ENCODE peak calls at places on chromosomes 5 and 9, in six cellular contexts. V, K, M, T, P and G are unnamed samples.

GRCh38 chr5:180209137-180209581 is at the start of gene RASGEF1C:
- DNase-seq in K (peak), P (no peak), V (peak), T (peak), M (peak), G (no peak)

GRCh38 chr5:153959134-153959957 is 79.4 kb downstream of the FAM114A2 start:
- DNase-seq in P (no peak), M (no peak), T (peak), V (peak), K (peak), G (no peak)

GRCh38 chr5:10264569-10264968 is 14.5 kb downstream of the CCT5 start:
- DNase-seq in K (no peak), V (peak), M (no peak), T (no peak), P (no peak), G (no peak)

GRCh38 chr5:157143127-157143959 is 678 bp upstream of the MED7 start:
- DNase-seq in M (peak), P (no peak), K (peak), T (no peak), V (peak), G (peak)

GRCh38 chr5:91114658-91115057 is 268.5 kb downstream of the ARRDC3 start:
- DNase-seq in T (no peak), V (no peak), K (no peak), M (no peak), P (no peak), G (no peak)

GRCh38 chr9:78023003-78023741 is 8.4 kb downstream of the GNAQ start:
- DNase-seq in V (peak), P (no peak), K (peak), M (no peak), T (no peak), G (peak)

GRCh38 chr9:92612292-92612691 is 57.6 kb downstream of the IPPK start:
- DNase-seq in P (no peak), V (no peak), K (no peak), M (no peak), T (no peak), G (no peak)

GRCh38 chr9:115615821-115616665 is 498.1 kb upstream of the TNC start:
- DNase-seq in V (peak), T (no peak), K (no peak), M (no peak), P (no peak), G (no peak)

GRCh38 chr5:91018185-91018584 is 364.9 kb downstream of the ARRDC3 start:
- DNase-seq in P (no peak), V (peak), M (no peak), K (no peak), T (no peak), G (no peak)

GRCh38 chr9:16247188-16247875 is 623.1 kb downstream of the BNC2 start:
- DNase-seq in P (no peak), V (peak), K (no peak), M (no peak), T (no peak), G (no peak)

GRCh38 chr5:161549106-161549505 is 2.6 kb upstream of the GABRB2 start:
- DNase-seq in K (no peak), T (peak), P (no peak), V (no peak), M (no peak), G (no peak)

GRCh38 chr9:127886401-127886972 is 9.0 kb upstream of the AK1 start:
- DNase-seq in M (peak), K (no peak), P (no peak), T (no peak), V (no peak), G (peak)

GRCh38 chr9:96417610-96418073 is 528 bp downstream of the ZNF367 start:
- DNase-seq in T (peak), M (no peak), K (no peak), V (no peak), P (no peak), G (no peak)

GRCh38 chr9:106738109-106738508 is 124.9 kb upstream of the ZNF462 start:
- DNase-seq in P (no peak), T (no peak), M (no peak), K (no peak), V (no peak), G (no peak)

GRCh38 chr5:131379723-131380122 is 115.9 kb downstream of the CDC42SE2 start:
- DNase-seq in M (no peak), T (no peak), K (no peak), V (peak), P (peak), G (no peak)

GRCh38 chr9:90169490-90169889 is 473.1 kb downstream of the DIRAS2 start:
- DNase-seq in V (no peak), M (no peak), P (no peak), T (no peak), K (no peak), G (no peak)

GRCh38 chr5:59174248-59174844 is 591.5 kb downstream of the RAB3C start:
- DNase-seq in K (peak), T (peak), M (no peak), V (peak), P (peak), G (peak)

GRCh38 chr5:914612-915011 is 21.9 kb downstream of the TRIP13 start:
- DNase-seq in V (no peak), T (no peak), M (no peak), P (no peak), K (no peak), G (no peak)

GRCh38 chr5:152178350-152178699 is 226.8 kb downstream of the NMUR2 start:
- DNase-seq in V (no peak), P (no peak), T (no peak), M (no peak), K (no peak), G (no peak)

GRCh38 chr9:134887219-134887618 is 6.6 kb downstream of the FCN2 start:
- DNase-seq in P (no peak), M (no peak), K (no peak), T (no peak), V (no peak), G (no peak)

GRCh38 chr9:107707419-107707837 is 217.9 kb upstream of the KLF4 start:
- DNase-seq in M (peak), T (no peak), K (no peak), P (no peak), V (peak), G (no peak)

GRCh38 chr9:98215821-98216220 is 23.4 kb upstream of the CORO2A start:
- DNase-seq in V (no peak), P (peak), K (peak), T (no peak), M (no peak), G (no peak)

GRCh38 chr5:135833521-135833920 is 942 bp upstream of the SLC25A48 start:
- DNase-seq in T (no peak), P (no peak), K (no peak), V (no peak), M (no peak), G (no peak)

GRCh38 chr5:140246378-140247122 is 56.4 kb downstream of the PFDN1 start:
- DNase-seq in V (peak), M (no peak), K (no peak), T (no peak), P (no peak), G (no peak)

GRCh38 chr5:141992349-141992963 is 20.4 kb downstream of the GNPDA1 start:
- DNase-seq in K (peak), T (peak), V (peak), P (peak), M (peak), G (peak)

GRCh38 chr5:31343946-31344345 is 150.5 kb downstream of the CDH6 start:
- DNase-seq in P (no peak), M (no peak), K (no peak), T (no peak), V (no peak), G (no peak)

GRCh38 chr9:116103976-116104820 is 49.4 kb upstream of the PAPPA start:
- DNase-seq in V (peak), M (no peak), K (no peak), P (no peak), T (no peak), G (no peak)

GRCh38 chr5:107813559-107813958 is 142.8 kb upstream of the EFNA5 start:
- DNase-seq in T (no peak), M (no peak), P (no peak), V (no peak), K (no peak), G (no peak)

GRCh38 chr5:57566914-57567313 is 84.3 kb upstream of the ACTBL2 start:
- DNase-seq in V (peak), P (no peak), T (no peak), M (no peak), K (peak), G (no peak)

GRCh38 chr5:41193462-41194166 is 19.7 kb downstream of the C6 start:
- DNase-seq in V (peak), T (no peak), K (no peak), M (no peak), P (no peak), G (no peak)

GRCh38 chr5:72951850-72952468 is 3.9 kb upstream of the FCHO2 start:
- DNase-seq in V (peak), K (no peak), P (no peak), T (no peak), M (no peak), G (no peak)

GRCh38 chr9:93223241-93224180 is 39.6 kb downstream of the WNK2 start:
- DNase-seq in K (no peak), M (no peak), T (no peak), P (no peak), V (peak), G (no peak)

GRCh38 chr9:83062653-83063527 is at the start of gene RASEF:
- DNase-seq in K (peak), T (peak), M (no peak), V (no peak), P (no peak), G (no peak)

GRCh38 chr5:172283862-172284274 is 304 bp upstream of the UBTD2 start:
- DNase-seq in M (peak), P (peak), V (peak), K (peak), T (peak), G (peak)

GRCh38 chr5:144778546-144778945 is 607.9 kb downstream of the KCTD16 start:
- DNase-seq in K (no peak), M (no peak), V (peak), T (no peak), P (no peak), G (no peak)

GRCh38 chr5:52798952-52799351 is 11.2 kb downstream of the ITGA1 start:
- DNase-seq in P (peak), T (no peak), M (no peak), V (no peak), K (no peak), G (no peak)

GRCh38 chr9:6224393-6225154 is 9.0 kb downstream of the IL33 start:
- DNase-seq in M (no peak), V (no peak), K (no peak), P (no peak), T (no peak), G (no peak)

GRCh38 chr5:53029608-53030007 is 40.5 kb downstream of the ITGA2 start:
- DNase-seq in V (no peak), K (no peak), T (no peak), M (no peak), P (no peak), G (no peak)

GRCh38 chr5:10229306-10230048 is 20.2 kb downstream of the ATPSCKMT start:
- DNase-seq in V (peak), P (no peak), M (no peak), T (no peak), K (peak), G (no peak)

DNA sequence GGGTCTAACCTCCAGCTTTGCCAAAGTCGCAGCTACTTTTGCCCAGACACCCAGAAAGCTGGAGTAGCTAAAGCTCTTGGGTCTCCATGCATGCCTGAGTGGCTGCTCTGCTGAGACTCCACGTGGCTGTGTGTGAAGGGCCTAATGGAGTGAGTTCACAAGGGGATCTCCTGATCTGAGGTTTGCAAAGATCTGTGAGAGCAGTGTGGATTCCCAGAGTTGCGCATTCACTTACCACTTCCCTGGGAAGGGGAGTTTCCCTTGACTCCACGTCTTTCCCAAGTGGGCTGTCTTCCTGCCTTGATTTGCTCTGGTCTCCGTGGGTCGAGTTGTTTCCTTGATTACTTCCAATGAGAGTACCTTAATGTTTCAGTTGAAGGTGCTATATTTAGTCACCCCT is 17.6 kb upstream of the CDKN2B start:
- DNase-seq in M (no peak), V (no peak), T (no peak), P (no peak), K (no peak), G (no peak)
- H2AFZ ChIP-seq in M (no peak), V (no peak), T (no peak), P (no peak), K (peak), G (no peak)

GRCh38 chr5:116856271-116856670 is 281.6 kb upstream of the SEMA6A start:
- DNase-seq in P (no peak), K (peak), T (no peak), M (no peak), V (no peak), G (no peak)
- H3K27ac ChIP-seq in P (no peak), K (no peak), T (no peak), M (no peak), V (no peak), G (no peak)

GRCh38 chr5:167793700-167794099 is 497.7 kb upstream of the WWC1 start:
- DNase-seq in M (no peak), T (no peak), V (no peak), K (no peak), P (no peak), G (no peak)

GRCh38 chr5:167796636-167797035 is 494.8 kb upstream of the WWC1 start:
- DNase-seq in M (no peak), V (no peak), T (no peak), K (no peak), P (no peak), G (no peak)

GRCh38 chr5:167790462-167791260 is 500.8 kb upstream of the WWC1 start:
- DNase-seq in M (no peak), V (peak), P (no peak), K (no peak), T (no peak), G (no peak)

GRCh38 chr5:167794121-167794520 is 497.3 kb upstream of the WWC1 start:
- DNase-seq in K (no peak), T (no peak), M (no peak), P (no peak), V (no peak), G (no peak)

GRCh38 chr5:167792538-167792937 is 498.9 kb upstream of the WWC1 start:
- DNase-seq in V (no peak), T (peak), K (peak), P (no peak), M (no peak), G (no peak)
- H2AFZ ChIP-seq in V (no peak), T (no peak), K (peak), P (no peak), M (no peak), G (no peak)

DNA sequence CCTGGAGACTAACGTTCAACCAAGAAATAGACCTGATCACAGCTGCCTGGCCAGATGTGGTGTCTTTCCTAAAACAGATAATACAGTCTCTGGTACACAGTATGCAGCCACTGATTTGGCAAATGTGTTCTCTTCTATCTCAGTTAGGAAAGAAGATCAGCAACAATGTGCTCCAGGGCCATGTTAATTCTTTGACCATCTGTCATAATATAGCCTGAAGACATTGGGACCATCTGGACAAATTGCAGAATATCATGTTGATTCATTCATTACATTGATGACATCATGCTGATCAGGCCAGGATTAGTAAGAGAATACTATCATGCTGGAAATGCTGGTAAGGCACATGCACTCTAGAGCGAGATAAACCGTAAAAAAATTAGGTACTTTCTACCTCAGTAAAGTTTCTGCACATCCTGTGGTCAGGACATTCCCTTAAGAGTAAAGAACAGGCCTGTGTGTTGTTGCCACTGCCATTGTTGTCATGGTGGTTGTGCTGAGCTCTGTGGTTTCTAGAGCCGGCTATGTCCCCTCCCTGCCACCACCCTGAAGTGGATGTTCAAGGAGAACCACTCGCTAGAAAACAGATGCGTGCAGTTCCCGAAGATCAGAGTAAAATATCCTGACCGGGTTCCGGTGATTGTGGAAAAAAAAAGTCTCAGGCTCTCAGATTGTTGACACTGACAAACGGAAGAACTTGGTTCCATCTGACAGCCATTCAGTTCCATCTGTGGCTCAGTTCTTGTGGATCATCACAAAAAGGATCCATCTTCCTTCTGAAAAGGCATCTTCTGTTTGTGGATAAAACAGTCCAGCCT is 6.4 kb upstream of the JMY start:
- DNase-seq in V (peak), M (no peak), P (no peak), T (no peak), K (no peak), G (no peak)
- H3K27ac ChIP-seq in V (no peak), M (no peak), P (no peak), T (no peak), K (no peak), G (no peak)

GRCh38 chr5:134642931-134643530 is 5.6 kb upstream of the SEC24A start:
- DNase-seq in K (no peak), T (no peak), M (no peak), V (no peak), P (peak), G (no peak)
- H2AFZ ChIP-seq in K (no peak), T (no peak), M (no peak), V (no peak), P (no peak), G (no peak)

GRCh38 chr9:89078860-89079259 is 87.6 kb downstream of the S1PR3 start:
- DNase-seq in T (no peak), P (no peak), V (peak), M (no peak), K (no peak), G (no peak)

GRCh38 chr9:89077519-89077918 is 86.3 kb downstream of the S1PR3 start:
- DNase-seq in V (no peak), P (peak), M (no peak), K (no peak), T (no peak), G (peak)

GRCh38 chr9:89078421-89078820 is 87.2 kb downstream of the S1PR3 start:
- DNase-seq in V (no peak), M (no peak), P (no peak), K (no peak), T (no peak), G (no peak)

DNA sequence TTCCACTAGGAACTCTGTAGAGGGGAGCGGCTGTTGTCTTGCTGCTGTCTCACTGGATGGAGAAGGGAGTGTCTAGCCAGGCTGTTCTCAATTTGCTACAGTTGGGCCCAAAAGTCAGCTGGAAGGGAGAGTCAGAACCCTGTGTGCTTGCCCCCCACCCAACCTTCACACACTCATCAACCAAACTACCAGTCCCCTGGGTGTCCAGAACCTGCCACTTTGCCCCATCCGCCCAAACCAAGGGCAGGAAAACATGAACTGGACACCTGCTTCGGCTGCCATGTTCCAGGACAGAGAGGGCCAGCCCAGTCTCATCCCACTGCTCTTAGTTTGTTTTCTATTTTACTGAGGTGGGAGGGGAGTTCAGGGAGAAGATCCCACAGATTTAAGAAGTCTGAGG is 82.1 kb downstream of the S1PR3 start:
- DNase-seq in T (no peak), K (no peak), M (no peak), P (no peak), V (no peak), G (no peak)
- H3K27ac ChIP-seq in T (no peak), K (no peak), M (no peak), P (no peak), V (no peak), G (no peak)